ENCODE peak calls at places on chromosomes 7 and 10, in five cellular contexts. N is left colon, Z is progenitor cell of endocrine pancreas, H is glutamatergic neuron, V is Peyer's patch. W is an unnamed sample.
A peak's percentile ranks its signal among the peaks of the same experiment; 100 is the strongest.

GRCh38 chr10:24430591-24430990 is 221.7 kb downstream of the KIAA1217 start:
- DNase-seq in H (no peak), Z (no peak), N (no peak), V (no peak), W (no peak)

GRCh38 chr7:1260236-1260635 is 27.6 kb downstream of the UNCX start:
- DNase-seq in V (no peak), N (no peak), H (no peak), Z (no peak), W (no peak)

GRCh38 chr7:92944633-92945032 is 108.3 kb upstream of the CDK6 start:
- DNase-seq in Z (no peak), V (no peak), H (no peak), N (peak; percentile 62), W (no peak)

GRCh38 chr10:24721254-24722106 is 2.2 kb downstream of the ARHGAP21 start:
- DNase-seq in V (no peak), Z (peak; percentile 30), H (peak; percentile 47), N (peak; percentile 61), W (no peak)

GRCh38 chr7:130363156-130363847 is 17.0 kb upstream of the CPA1 start:
- DNase-seq in H (no peak), Z (no peak), V (no peak), N (no peak), W (peak; percentile 39)

GRCh38 chr7:4724648-4725013 is 42.5 kb downstream of the FOXK1 start:
- DNase-seq in N (no peak), Z (no peak), V (no peak), H (no peak), W (no peak)

GRCh38 chr7:71442492-71443196 is 310.7 kb downstream of the GALNT17 start:
- DNase-seq in V (no peak), Z (no peak), H (no peak), N (no peak), W (no peak)

GRCh38 chr7:17660116-17660515 is 280.2 kb downstream of the SNX13 start:
- DNase-seq in H (no peak), N (no peak), V (no peak), Z (no peak), W (no peak)

GRCh38 chr7:67343566-67343965 is 346.9 kb downstream of the TYW1 start:
- DNase-seq in V (no peak), N (no peak), Z (no peak), H (peak; percentile 43), W (no peak)

GRCh38 chr10:42990016-42990720 is 86.7 kb upstream of the RET start:
- DNase-seq in N (no peak), H (no peak), V (no peak), Z (peak; percentile 7), W (peak; percentile 41)

GRCh38 chr7:18096087-18096486 is 68.4 kb upstream of the PRPS1L1 start:
- DNase-seq in V (no peak), N (no peak), Z (no peak), H (no peak), W (no peak)

GRCh38 chr7:142628945-142629344 is 120.3 kb upstream of the PRSS1 start:
- DNase-seq in V (no peak), H (no peak), N (no peak), Z (no peak), W (no peak)

GRCh38 chr10:21329995-21330627 is 195.4 kb downstream of the SKIDA1 start:
- DNase-seq in V (no peak), H (no peak), N (no peak), Z (no peak), W (no peak)

GRCh38 chr10:47359101-47359500 is 10.9 kb downstream of the RBP3 start:
- DNase-seq in H (no peak), N (no peak), V (no peak), Z (no peak), W (peak; percentile 34)

GRCh38 chr10:81871558-81871957 is 3.4 kb upstream of the NRG3 start:
- DNase-seq in Z (no peak), N (no peak), V (no peak), H (no peak), W (no peak)

GRCh38 chr10:103855424-103855823 is at the start of gene SH3PXD2A:
- DNase-seq in Z (peak; percentile 67), H (peak; percentile 69), N (peak; percentile 58), V (no peak), W (no peak)

GRCh38 chr10:96021332-96021731 is 22.1 kb upstream of the CCNJ start:
- DNase-seq in N (no peak), Z (no peak), H (no peak), V (no peak), W (no peak)

GRCh38 chr7:539731-540411 is 20.2 kb upstream of the PDGFA start:
- DNase-seq in N (peak; percentile 91), H (no peak), Z (no peak), V (no peak), W (no peak)

GRCh38 chr10:28248092-28248491 is 54.8 kb downstream of the MPP7 start:
- DNase-seq in V (no peak), N (no peak), H (peak; percentile 36), Z (no peak), W (peak; percentile 58)

GRCh38 chr10:115963848-115964247 is 309.2 kb downstream of the GFRA1 start:
- DNase-seq in H (no peak), V (no peak), Z (no peak), N (no peak), W (no peak)

GRCh38 chr7:155815332-155816191 is 3.3 kb upstream of the SHH start:
- DNase-seq in Z (peak; percentile 73), H (peak; percentile 87), N (peak; percentile 83), V (no peak), W (no peak)

GRCh38 chr10:118698421-118698820 is 56.3 kb downstream of the CACUL1 start:
- DNase-seq in Z (no peak), N (peak; percentile 32), V (peak; percentile 33), H (no peak), W (no peak)

GRCh38 chr10:77357611-77358010 is 280.0 kb downstream of the KCNMA1 start:
- DNase-seq in Z (no peak), V (no peak), N (no peak), H (no peak), W (no peak)

GRCh38 chr7:44782460-44782859 is 14.0 kb upstream of the PPIA start:
- DNase-seq in N (no peak), V (no peak), H (no peak), Z (no peak), W (no peak)

GRCh38 chr10:132107211-132107946 is 41.6 kb downstream of the JAKMIP3 start:
- DNase-seq in Z (peak; percentile 4), H (no peak), V (no peak), N (no peak), W (no peak)

GRCh38 chr10:99777918-99778716 is 4.3 kb upstream of the ABCC2 start:
- DNase-seq in N (no peak), H (no peak), Z (no peak), V (no peak), W (no peak)

GRCh38 chr10:92242910-92243671 is 47.8 kb downstream of the CPEB3 start:
- DNase-seq in Z (peak; percentile 11), V (peak; percentile 64), N (peak; percentile 71), H (peak; percentile 51), W (peak; percentile 61)

GRCh38 chr7:20596653-20597052 is 18.8 kb upstream of the ABCB5 start:
- DNase-seq in Z (no peak), N (no peak), V (no peak), H (no peak), W (no peak)

GRCh38 chr10:44962870-44963738 is 3.5 kb downstream of the RASSF4 start:
- DNase-seq in N (no peak), H (peak; percentile 74), Z (no peak), V (peak; percentile 48), W (no peak)

GRCh38 chr10:81866753-81867152 is 8.2 kb upstream of the NRG3 start:
- DNase-seq in Z (no peak), V (no peak), H (no peak), N (no peak), W (no peak)

GRCh38 chr7:51045319-51046102 is 262.8 kb upstream of the GRB10 start:
- DNase-seq in N (no peak), H (no peak), Z (no peak), V (no peak), W (no peak)

GRCh38 chr7:138097064-138097741 is 20.9 kb downstream of the AKR1D1 start:
- DNase-seq in H (peak; percentile 39), Z (no peak), N (peak; percentile 38), V (no peak), W (no peak)

GRCh38 chr7:151767557-151767956 is 109.4 kb downstream of the PRKAG2 start:
- DNase-seq in V (no peak), Z (no peak), H (no peak), N (no peak), W (no peak)

GRCh38 chr7:42232275-42232674 is 4.7 kb downstream of the GLI3 start:
- DNase-seq in H (no peak), V (no peak), Z (no peak), N (no peak), W (no peak)

GRCh38 chr10:43402880-43403452 is 6.0 kb downstream of the HNRNPF start:
- DNase-seq in N (peak; percentile 54), Z (no peak), H (no peak), V (no peak), W (no peak)

GRCh38 chr10:69428138-69428537 is 11.4 kb upstream of the TACR2 start:
- DNase-seq in Z (no peak), V (no peak), H (peak; percentile 48), N (no peak), W (no peak)

GRCh38 chr7:33883566-33883965 is 21.8 kb upstream of the BMPER start:
- DNase-seq in Z (no peak), H (no peak), V (no peak), N (no peak), W (no peak)

GRCh38 chr7:16587129-16587528 is 58.4 kb downstream of the ANKMY2 start:
- DNase-seq in N (no peak), V (no peak), Z (no peak), H (no peak), W (no peak)

GRCh38 chr10:11560076-11560709 is 51.3 kb downstream of the USP6NL start:
- DNase-seq in H (no peak), V (no peak), Z (no peak), N (no peak), W (no peak)